ENCODE peak calls at places on chromosomes 16 and 17, in five cellular contexts. F is BJ, J is neural crest cell, D is cardiac fibroblast, S is tibial artery. W is an unnamed sample.

GRCh38 chr16:65123846-65124513 is 2.1 kb upstream of the CDH11 start:
- DNase-seq in J (no peak), S (no peak), D (no peak), F (no peak), W (no peak)

GRCh38 chr17:44501866-44502265 is 1.3 kb downstream of the GPATCH8 start:
- DNase-seq in J (no peak), F (no peak), D (peak), S (no peak), W (no peak)

GRCh38 chr17:74729866-74730265 is 7.2 kb upstream of the RAB37 start:
- DNase-seq in F (no peak), S (no peak), J (no peak), D (no peak), W (no peak)

GRCh38 chr16:86519649-86520316 is 9.5 kb downstream of the FOXF1 start:
- DNase-seq in D (peak), J (peak), F (no peak), S (peak), W (no peak)

GRCh38 chr17:50195196-50195865 is 6.1 kb downstream of the COL1A1 start:
- DNase-seq in F (no peak), S (no peak), J (no peak), D (peak), W (no peak)

GRCh38 chr17:78013683-78014467 is 55.4 kb downstream of the TNRC6C start:
- DNase-seq in D (peak), F (no peak), S (peak), J (peak), W (no peak)

GRCh38 chr16:69417537-69418199 is 6.8 kb upstream of the CYB5B start:
- DNase-seq in F (no peak), J (no peak), D (peak), S (no peak), W (no peak)

GRCh38 chr16:96935-97381 is 18.9 kb downstream of the MPG start:
- DNase-seq in F (no peak), S (peak), J (peak), D (peak), W (peak)

GRCh38 chr17:10149573-10150399 is 48.6 kb downstream of the GAS7 start:
- DNase-seq in J (no peak), S (no peak), D (peak), F (no peak), W (no peak)

GRCh38 chr16:9689597-9689996 is 492.6 kb downstream of the GRIN2A start:
- DNase-seq in J (no peak), D (no peak), F (no peak), S (no peak), W (no peak)

GRCh38 chr16:82344157-82344556 is 174.1 kb upstream of the MPHOSPH6 start:
- DNase-seq in J (no peak), D (no peak), F (no peak), S (no peak), W (no peak)

GRCh38 chr16:30637952-30638351 is 12.8 kb upstream of the PRR14 start:
- DNase-seq in F (no peak), J (no peak), D (peak), S (no peak), W (no peak)

GRCh38 chr16:88784074-88784855 is 755 bp downstream of the PIEZO1 start:
- DNase-seq in D (peak), F (no peak), S (peak), J (no peak), W (peak)

GRCh38 chr17:50325906-50326305 is 20.0 kb upstream of the XYLT2 start:
- DNase-seq in D (no peak), S (no peak), F (no peak), J (no peak), W (no peak)

GRCh38 chr17:45160505-45161287 is 979 bp upstream of the HEXIM2 start:
- DNase-seq in S (no peak), F (no peak), D (peak), J (peak), W (peak)

GRCh38 chr16:16960785-16961184 is 510.0 kb downstream of the XYLT1 start:
- DNase-seq in J (no peak), F (no peak), D (no peak), S (no peak), W (no peak)

GRCh38 chr16:22971346-22971924 is 157.5 kb downstream of the HS3ST2 start:
- DNase-seq in F (no peak), J (no peak), S (no peak), D (no peak), W (no peak)

GRCh38 chr17:79915850-79916430 is 76.7 kb upstream of the CBX4 start:
- DNase-seq in D (peak), F (no peak), J (no peak), S (no peak), W (peak)

GRCh38 chr16:79090966-79091365 is 509.6 kb downstream of the MAF start:
- DNase-seq in S (no peak), D (no peak), J (no peak), F (no peak), W (no peak)

GRCh38 chr17:27481327-27481726 is 25.1 kb downstream of the KSR1 start:
- DNase-seq in F (no peak), S (no peak), J (no peak), D (no peak), W (no peak)

GRCh38 chr17:75365931-75366275 is 39.6 kb downstream of the GRB2 start:
- DNase-seq in D (no peak), S (no peak), J (no peak), F (no peak), W (no peak)

GRCh38 chr17:62163847-62164246 is 98.8 kb upstream of the MED13 start:
- DNase-seq in S (no peak), J (no peak), D (no peak), F (no peak), W (no peak)

GRCh38 chr16:5175263-5175662 is 77.7 kb upstream of the EEF2KMT start:
- DNase-seq in D (no peak), J (no peak), F (no peak), S (no peak), W (no peak)

GRCh38 chr16:51834131-51834530 is 683.1 kb upstream of the SALL1 start:
- DNase-seq in D (peak), S (no peak), J (no peak), F (no peak), W (no peak)

GRCh38 chr17:12917401-12917800 is 100.4 kb downstream of the ELAC2 start:
- DNase-seq in S (no peak), F (no peak), D (no peak), J (no peak), W (no peak)

GRCh38 chr16:81545470-81546175 is 101.0 kb downstream of the CMIP start:
- DNase-seq in D (no peak), F (no peak), S (no peak), J (no peak), W (no peak)

GRCh38 chr17:20206068-20206467 is 196.9 kb downstream of the SPECC1 start:
- DNase-seq in F (no peak), D (peak), J (no peak), S (no peak), W (no peak)

GRCh38 chr17:66200685-66201092 is 8.8 kb upstream of the CEP112 start:
- DNase-seq in D (peak), J (peak), F (no peak), S (no peak), W (peak)

GRCh38 chr17:68955181-68955841 is at the start of gene ABCA8:
- DNase-seq in S (peak), F (no peak), D (peak), J (no peak), W (no peak)

GRCh38 chr17:77741109-77741508 is 217.4 kb upstream of the TNRC6C start:
- DNase-seq in S (no peak), F (no peak), J (no peak), D (no peak), W (no peak)

GRCh38 chr17:50206604-50207293 is 5.3 kb upstream of the COL1A1 start:
- DNase-seq in F (no peak), D (peak), J (peak), S (peak), W (peak)

GRCh38 chr17:77570565-77570898 is 388.0 kb upstream of the TNRC6C start:
- DNase-seq in S (no peak), D (no peak), F (no peak), J (no peak), W (no peak)

GRCh38 chr17:41494524-41494923 is 4.8 kb upstream of the KRT36 start:
- DNase-seq in J (no peak), S (no peak), D (no peak), F (no peak), W (no peak)

DNA sequence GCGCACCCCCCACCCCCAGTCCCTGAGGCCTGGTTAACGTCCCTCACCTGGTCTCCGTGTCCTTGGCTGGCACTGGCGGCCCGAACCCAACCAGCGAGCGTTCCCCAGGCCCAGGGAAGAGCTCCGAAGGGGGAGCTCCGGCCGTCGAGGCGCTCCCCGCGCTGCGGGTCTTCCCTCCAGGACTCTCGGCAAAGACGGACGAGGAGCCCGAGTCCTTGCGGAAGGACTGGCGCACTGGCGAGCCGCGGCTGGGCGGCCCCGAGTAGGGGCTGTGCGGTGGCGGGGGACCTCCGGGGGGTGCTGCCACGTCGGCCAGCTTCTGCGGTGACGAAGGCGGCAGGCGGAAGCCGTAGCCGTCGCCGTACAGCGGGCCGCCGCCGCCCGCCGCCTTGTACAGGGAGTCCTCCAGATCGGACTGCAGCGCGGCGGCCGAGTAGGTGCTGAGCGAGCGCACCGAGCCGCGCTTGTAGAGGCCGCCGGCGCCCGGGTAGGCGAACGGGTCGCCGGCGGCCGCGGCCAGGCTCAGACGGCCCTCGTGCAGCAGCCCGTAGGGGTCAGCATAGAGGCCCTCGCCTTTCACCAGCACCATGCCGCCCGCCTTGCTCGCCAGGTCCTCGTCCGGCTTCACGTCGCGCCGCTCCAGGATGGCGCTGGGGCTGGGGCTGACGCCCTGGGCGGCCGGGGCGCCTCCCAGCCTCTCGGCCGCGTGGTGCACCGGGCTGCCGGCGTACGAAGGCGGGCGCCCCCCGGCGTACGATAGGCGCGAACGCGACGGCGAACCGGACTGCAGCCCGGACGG is 44.1 kb downstream of the SRCIN1 start:
- DNase-seq in F (no peak), D (no peak), J (peak), S (no peak), W (no peak)
- TF ChIP-seq CTCF in F (no peak), D (no peak), J (peak), S (no peak), W (peak)

GRCh38 chr17:30970757-30971567 is at the start of gene RNF135:
- DNase-seq in F (peak), S (peak), D (peak), J (peak), W (peak)
- TF ChIP-seq CTCF in F (peak), S (peak), D (peak), J (peak), W (peak)

GRCh38 chr17:64326030-64326419 is 63.0 kb upstream of the TEX2 start:
- DNase-seq in D (no peak), J (no peak), S (no peak), F (no peak), W (no peak)

GRCh38 chr17:64327201-64327930 is 63.3 kb downstream of the PECAM1 start:
- DNase-seq in D (peak), F (no peak), J (no peak), S (no peak), W (no peak)

GRCh38 chr17:64326420-64327054 is 63.5 kb upstream of the TEX2 start:
- DNase-seq in J (no peak), F (no peak), S (peak), D (peak), W (no peak)

GRCh38 chr17:64320613-64321553 is 57.8 kb upstream of the TEX2 start:
- DNase-seq in J (peak), S (peak), D (peak), F (no peak), W (peak)

DNA sequence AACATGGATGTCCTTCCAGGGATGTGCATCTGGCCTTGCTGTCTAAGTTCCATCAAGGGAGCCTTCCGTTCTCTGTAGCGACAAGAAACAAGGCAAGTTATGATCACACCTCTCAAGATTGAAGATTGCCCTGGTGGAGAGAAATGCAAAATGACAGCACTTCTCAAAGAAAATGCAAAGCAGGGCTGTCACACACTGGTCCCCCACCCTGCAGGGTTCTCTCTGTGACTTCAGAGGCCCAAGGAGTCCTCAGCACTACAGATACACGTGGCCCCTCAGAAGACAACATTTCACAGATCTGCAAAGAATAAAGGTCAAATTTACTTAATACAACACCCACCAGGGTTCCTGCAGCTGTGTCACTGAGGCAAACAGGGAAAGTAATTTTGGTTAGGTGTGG is 60.7 kb upstream of the TEX2 start:
- DNase-seq in F (no peak), S (no peak), J (no peak), D (no peak), W (no peak)
- TF ChIP-seq CTCF in F (no peak), S (no peak), J (no peak), D (no peak), W (no peak)

GRCh38 chr17:38750044-38750311 is 1.8 kb upstream of the PCGF2 start:
- DNase-seq in S (no peak), J (no peak), F (no peak), D (no peak), W (no peak)
- TF ChIP-seq CTCF in S (no peak), J (no peak), F (no peak), D (no peak), W (no peak)

GRCh38 chr17:57669671-57670529 is 75.2 kb downstream of the CCDC182 start:
- DNase-seq in F (no peak), S (no peak), D (no peak), J (no peak), W (no peak)

GRCh38 chr17:57670769-57671545 is 74.1 kb downstream of the CCDC182 start:
- DNase-seq in S (no peak), J (no peak), F (no peak), D (no peak), W (no peak)

GRCh38 chr17:57671546-57672204 is 73.4 kb downstream of the CCDC182 start:
- DNase-seq in J (peak), F (peak), D (peak), S (peak), W (peak)

GRCh38 chr17:57672971-57673370 is 72.1 kb downstream of the CCDC182 start:
- DNase-seq in J (no peak), S (no peak), D (no peak), F (no peak), W (no peak)

GRCh38 chr17:57672205-57672632 is 72.9 kb downstream of the CCDC182 start:
- DNase-seq in D (peak), J (no peak), F (no peak), S (no peak), W (no peak)
- TF ChIP-seq CTCF in D (no peak), J (no peak), F (no peak), S (no peak), W (no peak)

GRCh38 chr17:73231841-73232586 is 29.7 kb downstream of the CPSF4L start:
- DNase-seq in J (peak), S (peak), D (peak), F (peak), W (peak)
- TF ChIP-seq CTCF in J (no peak), S (peak), D (no peak), F (peak), W (peak)